ENCODE peak calls at places on chromosomes 7 and 10, in five cellular contexts. F, A, N, O and Z are unnamed samples.

GRCh38 chr10:133157662-133158436 is 2.2 kb upstream of the KNDC1 start:
- DNase-seq in O (no peak), F (peak; percentile 39), A (no peak), N (peak; percentile 63), Z (peak; percentile 60)

GRCh38 chr7:151644554-151644953 is 124.9 kb upstream of the RHEB start:
- DNase-seq in N (no peak), F (no peak), A (no peak), O (no peak), Z (no peak)

GRCh38 chr7:20562461-20562860 is 53.0 kb upstream of the ABCB5 start:
- DNase-seq in F (no peak), A (no peak), O (no peak), N (no peak), Z (no peak)

GRCh38 chr10:53025172-53025651 is 252.6 kb upstream of the MBL2 start:
- DNase-seq in F (no peak), O (no peak), N (no peak), A (no peak), Z (no peak)

GRCh38 chr10:133114726-133115452 is 27.2 kb downstream of the ADGRA1 start:
- DNase-seq in N (peak; percentile 41), F (no peak), A (no peak), O (no peak), Z (no peak)

GRCh38 chr10:127756264-127756663 is 19.3 kb downstream of the FOXI2 start:
- DNase-seq in O (no peak), N (no peak), A (no peak), F (no peak), Z (no peak)

GRCh38 chr10:49037187-49037586 is 78.1 kb downstream of the VSTM4 start:
- DNase-seq in F (no peak), N (no peak), O (no peak), A (no peak), Z (no peak)

GRCh38 chr7:1765336-1765735 is 95.3 kb downstream of the ELFN1 start:
- DNase-seq in N (no peak), F (no peak), O (no peak), A (no peak), Z (no peak)

GRCh38 chr7:87216701-87217508 is 2.6 kb downstream of the TMEM243 start:
- DNase-seq in A (no peak), F (no peak), O (no peak), N (no peak), Z (no peak)

GRCh38 chr7:129853661-129854268 is 99.0 kb downstream of the UBE2H start:
- DNase-seq in O (no peak), F (no peak), A (no peak), N (no peak), Z (no peak)

GRCh38 chr7:76185187-76185915 is 16.3 kb upstream of the SRRM3 start:
- DNase-seq in O (no peak), N (no peak), F (no peak), A (no peak), Z (no peak)

GRCh38 chr10:127989481-127989964 is 82.6 kb downstream of the PTPRE start:
- DNase-seq in N (no peak), F (no peak), A (no peak), O (no peak), Z (peak; percentile 61)

DNA sequence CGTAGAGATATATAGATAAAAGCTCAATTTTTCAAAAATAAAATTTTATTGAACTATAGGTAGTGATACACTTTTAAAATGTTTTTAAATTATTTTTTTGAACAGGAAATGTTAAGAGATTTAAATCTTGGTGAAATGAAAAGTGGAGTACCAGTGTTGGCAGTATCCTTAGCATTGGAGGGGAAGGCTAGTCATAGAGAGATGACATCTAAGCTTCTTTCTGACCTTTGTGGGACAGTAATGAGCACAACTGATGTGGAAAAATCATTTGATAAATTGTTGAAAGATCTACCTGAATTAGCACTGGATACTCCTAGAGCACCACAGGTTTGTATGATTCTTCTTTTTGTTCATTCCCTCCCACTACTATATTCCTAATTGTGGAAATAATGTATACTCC is 15.8 kb downstream of the PDCD4 start:
- DNase-seq in N (no peak), F (no peak), A (no peak), O (no peak), Z (no peak)
- H3K27ac ChIP-seq in N (no peak overlapping the region), F (no peak overlapping the region), A (no peak overlapping the region), O (no peak overlapping the region), Z (no peak overlapping the region)

DNA sequence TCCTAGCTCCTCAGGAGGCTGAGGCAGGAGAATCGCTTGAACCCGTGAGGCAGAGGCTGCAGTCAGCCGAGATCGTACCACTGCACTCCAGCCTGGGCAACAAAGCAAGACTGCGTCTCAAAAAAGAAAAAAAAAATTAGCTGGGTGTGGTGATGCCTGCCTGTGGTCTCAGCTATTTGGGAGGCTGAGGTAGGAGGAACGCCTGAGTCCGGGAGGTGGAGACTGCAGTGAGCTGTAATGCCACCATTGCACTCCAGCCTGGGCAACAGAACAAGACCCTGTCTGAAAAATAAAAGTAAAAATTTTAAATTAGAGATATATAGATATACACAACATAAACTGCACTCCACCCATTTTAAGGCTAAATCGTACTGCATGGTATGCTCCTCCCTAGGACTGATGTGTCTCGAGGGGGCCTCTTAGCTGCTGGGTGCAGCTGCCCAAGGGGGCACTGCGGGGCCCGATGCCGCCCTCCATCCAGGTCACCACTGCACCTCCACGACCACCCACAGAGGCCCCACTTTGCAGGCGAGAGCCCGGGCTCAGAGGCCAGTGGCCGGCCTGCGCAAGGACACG is 40.9 kb upstream of the FOXK1 start:
- DNase-seq in A (no peak), N (no peak), F (no peak), O (no peak), Z (no peak)
- H3K27ac ChIP-seq in A (peak overlapping the region; percentile 91), N (peak overlapping the region; percentile 96), F (peak overlapping the region; percentile 91), O (peak overlapping the region; percentile 81), Z (peak overlapping the region; percentile 90)

GRCh38 chr10:109933984-109934565 is 10.8 kb upstream of the XPNPEP1 start:
- DNase-seq in F (no peak), N (no peak), A (no peak), O (no peak), Z (no peak)
- H3K27ac ChIP-seq in F (peak overlapping the region; percentile 26), N (peak overlapping the region; percentile 82), A (no peak overlapping the region), O (no peak overlapping the region), Z (no peak overlapping the region)

GRCh38 chr7:18445916-18446520 is 49.5 kb upstream of the HDAC9 start:
- DNase-seq in N (no peak), F (no peak), A (no peak), O (no peak), Z (no peak)
- H3K27ac ChIP-seq in N (no peak overlapping the region), F (no peak overlapping the region), A (no peak overlapping the region), O (peak overlapping the region; percentile 2), Z (no peak overlapping the region)

GRCh38 chr10:70368774-70369482 is 13.5 kb downstream of the LRRC20 start:
- DNase-seq in N (peak; percentile 28), O (no peak), A (no peak), F (no peak), Z (no peak)
- H3K27ac ChIP-seq in N (no peak overlapping the region), O (no peak overlapping the region), A (no peak overlapping the region), F (no peak overlapping the region), Z (no peak overlapping the region)

DNA sequence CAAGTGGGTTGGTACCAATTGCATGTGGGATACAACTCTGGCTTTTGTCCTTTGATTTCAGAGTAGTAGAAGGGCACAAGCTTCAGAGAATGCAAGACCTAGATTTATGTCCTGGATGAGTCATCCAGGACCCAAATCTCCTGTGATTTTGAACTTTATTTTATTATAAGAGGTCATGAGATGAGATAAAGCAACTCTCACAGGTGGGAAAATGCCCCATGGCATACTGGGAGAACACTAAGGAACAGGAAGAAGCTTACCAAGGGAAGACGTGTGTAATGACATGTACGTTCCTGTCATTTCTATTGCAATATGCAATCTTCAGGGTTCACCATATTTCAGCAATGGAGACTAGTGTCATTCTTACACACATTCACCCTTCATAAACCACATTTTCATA is 976 bp downstream of the MALRD1 start:
- DNase-seq in A (no peak), N (no peak), O (no peak), F (no peak), Z (no peak)
- H3K27ac ChIP-seq in A (no peak overlapping the region), N (no peak overlapping the region), O (no peak overlapping the region), F (no peak overlapping the region), Z (no peak overlapping the region)

GRCh38 chr10:124316316-124316715 is 102.4 kb downstream of the OAT start:
- DNase-seq in N (no peak), O (no peak), A (no peak), F (no peak), Z (no peak)
- H3K27ac ChIP-seq in N (no peak overlapping the region), O (no peak overlapping the region), A (no peak overlapping the region), F (no peak overlapping the region), Z (no peak overlapping the region)

GRCh38 chr7:22841954-22842353 is 19.3 kb upstream of the TOMM7 start:
- DNase-seq in A (no peak), F (no peak), N (no peak), O (no peak), Z (peak; percentile 82)

GRCh38 chr7:22842383-22842903 is 19.8 kb upstream of the TOMM7 start:
- DNase-seq in F (no peak), N (no peak), A (peak; percentile 7), O (no peak), Z (peak; percentile 82)

GRCh38 chr7:22845221-22845844 is 22.7 kb upstream of the TOMM7 start:
- DNase-seq in O (no peak), N (no peak), A (no peak), F (no peak), Z (no peak)

GRCh38 chr7:22843681-22844309 is 21.1 kb upstream of the TOMM7 start:
- DNase-seq in A (no peak), F (no peak), N (no peak), O (no peak), Z (no peak)

DNA sequence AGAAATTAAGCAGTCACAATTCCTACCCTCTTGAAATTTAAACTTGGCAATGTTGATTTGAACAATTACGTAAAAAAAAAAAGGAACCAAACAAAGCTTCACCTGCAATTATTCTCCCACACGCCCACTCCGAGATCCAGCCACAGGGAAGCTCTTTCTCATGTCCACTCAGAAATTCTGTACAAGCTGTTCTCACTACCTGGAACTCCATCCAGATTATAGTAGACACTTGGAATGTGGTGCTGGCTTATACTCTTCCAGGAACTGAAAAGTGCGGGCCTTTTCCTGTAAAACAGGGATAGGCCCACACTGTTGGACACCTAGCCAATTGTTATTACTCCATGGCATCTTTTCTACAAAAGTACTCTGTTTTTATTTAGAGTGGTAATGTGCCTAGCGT is 20.3 kb upstream of the TOMM7 start:
- DNase-seq in O (no peak), N (no peak), A (no peak), F (no peak), Z (peak; percentile 73)
- H3K27ac ChIP-seq in O (no peak overlapping the region), N (peak overlapping the region; percentile 51), A (no peak overlapping the region), F (no peak overlapping the region), Z (peak overlapping the region; percentile 55)

DNA sequence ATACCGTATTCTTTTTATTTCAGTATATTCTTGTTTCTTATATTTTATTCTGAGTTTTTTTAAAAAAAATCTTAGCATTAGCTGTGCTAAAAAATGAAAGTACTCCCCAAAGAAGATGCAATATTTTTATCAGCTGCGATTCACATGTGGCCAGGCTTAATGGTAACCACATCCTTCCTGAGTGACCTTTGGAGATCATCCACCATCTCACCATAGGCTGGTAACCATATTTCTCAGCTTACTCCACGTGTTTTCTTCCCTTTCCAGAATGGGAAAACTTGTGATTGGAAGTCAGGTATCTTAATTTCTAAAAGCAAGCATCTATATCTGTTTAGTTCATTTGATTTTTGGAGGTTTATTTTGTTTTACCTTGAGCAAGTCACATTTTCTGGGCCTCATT is 18.8 kb upstream of the LIPM start:
- DNase-seq in F (no peak), A (no peak), N (no peak), O (no peak), Z (no peak)
- H3K27ac ChIP-seq in F (no peak overlapping the region), A (no peak overlapping the region), N (no peak overlapping the region), O (no peak overlapping the region), Z (no peak overlapping the region)